ENCODE peak calls at places on chromosomes 13 and 19, in nine cellular contexts. K, O, U, J, B, L, G, Z and S are unnamed samples. For H3K4me1, the result is how much of the 10 kb centered on the place peaks cover.

GRCh38 chr13:108662528-108662927 is 33.1 kb downstream of the MYO16 start:
- DNase-seq in K (no peak), O (no peak), U (no peak), J (peak), B (no peak), L (no peak), G (no peak), Z (no peak), S (no peak)

GRCh38 chr13:32228330-32229041 is 86.7 kb downstream of the ZAR1L start:
- DNase-seq in K (no peak), O (no peak), U (no peak), J (peak), B (no peak), L (peak), G (no peak), Z (no peak), S (no peak)

GRCh38 chr19:27974082-27974513 is 1238.9 kb downstream of the UQCRFS1 start:
- DNase-seq in K (no peak), O (no peak), U (no peak), J (peak), B (no peak), L (no peak), G (no peak), Z (no peak), S (peak)

GRCh38 chr19:35122687-35123551 is 7.3 kb downstream of the FXYD3 start:
- DNase-seq in K (no peak), O (no peak), U (no peak), J (no peak), B (no peak), L (no peak), G (no peak), Z (no peak), S (no peak)

GRCh38 chr13:31605076-31605858 is 134.1 kb upstream of the RXFP2 start:
- DNase-seq in K (no peak), O (no peak), U (no peak), J (no peak), B (no peak), L (no peak), G (no peak), Z (no peak), S (no peak)

GRCh38 chr19:13841339-13842293 is 35.3 kb upstream of the NANOS3 start:
- DNase-seq in K (peak), O (peak), U (peak), J (no peak), B (peak), L (no peak), G (peak), Z (no peak), S (peak)

GRCh38 chr13:95185311-95185710 is 115.9 kb downstream of the ABCC4 start:
- DNase-seq in K (no peak), O (no peak), U (no peak), J (no peak), B (no peak), L (no peak), G (no peak), Z (no peak), S (no peak)

GRCh38 chr13:112900691-112901091 is 68.3 kb upstream of the MCF2L start:
- DNase-seq in K (no peak), O (no peak), U (no peak), J (no peak), B (no peak), L (no peak), G (no peak), Z (no peak), S (no peak)

GRCh38 chr13:41060723-41061074 is 610 bp upstream of the WBP4 start:
- DNase-seq in K (peak), O (peak), U (peak), J (peak), B (peak), L (peak), G (peak), Z (peak), S (peak)

GRCh38 chr13:59356607-59357006 is 807.1 kb downstream of the DIAPH3 start:
- DNase-seq in K (peak), O (peak), U (no peak), J (no peak), B (peak), L (no peak), G (peak), Z (no peak), S (no peak)

GRCh38 chr13:60043262-60043661 is 120.5 kb downstream of the DIAPH3 start:
- DNase-seq in K (no peak), O (no peak), U (no peak), J (no peak), B (no peak), L (no peak), G (no peak), Z (no peak), S (no peak)

GRCh38 chr19:3623716-3624115 is 2.9 kb downstream of the CACTIN start:
- DNase-seq in K (no peak), O (no peak), U (no peak), J (no peak), B (no peak), L (no peak), G (no peak), Z (no peak), S (no peak)

GRCh38 chr13:33112745-33113144 is 96.5 kb downstream of the KL start:
- DNase-seq in K (no peak), O (no peak), U (no peak), J (no peak), B (no peak), L (no peak), G (no peak), Z (no peak), S (no peak)

GRCh38 chr13:46866150-46866549 is 30.7 kb downstream of the HTR2A start:
- DNase-seq in K (no peak), O (no peak), U (no peak), J (peak), B (peak), L (no peak), G (no peak), Z (no peak), S (no peak)

GRCh38 chr19:18814063-18814462 is 17.7 kb upstream of the UPF1 start:
- DNase-seq in K (no peak), O (no peak), U (no peak), J (no peak), B (no peak), L (no peak), G (peak), Z (no peak), S (no peak)

GRCh38 chr19:50772408-50773311 is 2.4 kb downstream of the GPR32 start:
- DNase-seq in K (no peak), O (no peak), U (no peak), J (no peak), B (no peak), L (peak), G (no peak), Z (no peak), S (no peak)

GRCh38 chr19:6891761-6892385 is 4.5 kb downstream of the ADGRE1 start:
- DNase-seq in K (no peak), O (no peak), U (no peak), J (no peak), B (no peak), L (no peak), G (no peak), Z (no peak), S (no peak)

GRCh38 chr19:35167251-35168119 is 12.9 kb downstream of the FXYD5 start:
- DNase-seq in K (no peak), O (no peak), U (no peak), J (no peak), B (no peak), L (no peak), G (no peak), Z (no peak), S (no peak)

GRCh38 chr19:8004723-8005513 is 523 bp downstream of the ELAVL1 start:
- DNase-seq in K (no peak), O (no peak), U (no peak), J (peak), B (no peak), L (no peak), G (no peak), Z (no peak), S (no peak)

GRCh38 chr13:41833201-41833600 is 127.7 kb downstream of the VWA8 start:
- DNase-seq in K (no peak), O (no peak), U (no peak), J (no peak), B (no peak), L (no peak), G (no peak), Z (no peak), S (no peak)

GRCh38 chr13:43009506-43009905 is 13.9 kb upstream of the DNAJC15 start:
- DNase-seq in K (no peak), O (no peak), U (no peak), J (no peak), B (no peak), L (no peak), G (no peak), Z (no peak), S (no peak)

GRCh38 chr13:79485451-79485850 is 4.5 kb downstream of the NDFIP2 start:
- DNase-seq in K (no peak), O (no peak), U (no peak), J (no peak), B (no peak), L (no peak), G (no peak), Z (no peak), S (no peak)

GRCh38 chr13:79483302-79483701 is 2.3 kb downstream of the NDFIP2 start:
- DNase-seq in K (no peak), O (no peak), U (no peak), J (no peak), B (no peak), L (no peak), G (no peak), Z (no peak), S (no peak)

GRCh38 chr13:79482271-79482970 is 1.5 kb downstream of the NDFIP2 start:
- DNase-seq in K (no peak), O (no peak), U (no peak), J (no peak), B (no peak), L (no peak), G (no peak), Z (no peak), S (no peak)

GRCh38 chr13:79486433-79487188 is 5.7 kb downstream of the NDFIP2 start:
- DNase-seq in K (no peak), O (no peak), U (no peak), J (no peak), B (no peak), L (no peak), G (no peak), Z (no peak), S (no peak)

GRCh38 chr13:79485014-79485441 is 4.1 kb downstream of the NDFIP2 start:
- DNase-seq in K (no peak), O (no peak), U (no peak), J (peak), B (no peak), L (no peak), G (no peak), Z (no peak), S (peak)
- H3K27ac ChIP-seq in K (no peak), O (peak), U (no peak), J (no peak), B (peak), L (no peak), G (no peak), Z (no peak), S (no peak)

GRCh38 chr19:45161715-45162463 is 1.1 kb upstream of the NKPD1 start:
- DNase-seq in K (peak), O (peak), U (no peak), J (peak), B (no peak), L (no peak), G (no peak), Z (no peak), S (peak)

GRCh38 chr19:45159204-45159970 is 1.4 kb downstream of the NKPD1 start:
- DNase-seq in K (no peak), O (no peak), U (no peak), J (no peak), B (no peak), L (no peak), G (no peak), Z (no peak), S (no peak)

GRCh38 chr19:45160870-45161714 is at the start of gene NKPD1:
- DNase-seq in K (no peak), O (no peak), U (no peak), J (no peak), B (peak), L (no peak), G (no peak), Z (no peak), S (peak)

GRCh38 chr19:45158503-45159026 is 2.2 kb downstream of the NKPD1 start:
- DNase-seq in K (no peak), O (no peak), U (no peak), J (no peak), B (no peak), L (no peak), G (no peak), Z (no peak), S (no peak)

GRCh38 chr19:45159971-45160324 is 834 bp downstream of the NKPD1 start:
- DNase-seq in K (no peak), O (no peak), U (no peak), J (no peak), B (no peak), L (no peak), G (no peak), Z (no peak), S (no peak)
- H3K4me1 ChIP-seq in K (under half), O (under half), U (under half), J (under half), B (under half), L (under half), G (under half), Z (under half), S (under half)

GRCh38 chr13:97758317-97758716 is 195.2 kb upstream of the IPO5 start:
- DNase-seq in K (peak), O (no peak), U (no peak), J (no peak), B (no peak), L (no peak), G (no peak), Z (no peak), S (no peak)

GRCh38 chr13:97766749-97767148 is 186.7 kb upstream of the IPO5 start:
- DNase-seq in K (no peak), O (no peak), U (no peak), J (no peak), B (no peak), L (no peak), G (no peak), Z (no peak), S (no peak)

GRCh38 chr13:97768134-97768533 is 185.3 kb upstream of the IPO5 start:
- DNase-seq in K (no peak), O (no peak), U (no peak), J (no peak), B (no peak), L (no peak), G (no peak), Z (no peak), S (no peak)

GRCh38 chr13:97757807-97758206 is 195.7 kb upstream of the IPO5 start:
- DNase-seq in K (no peak), O (no peak), U (no peak), J (no peak), B (no peak), L (no peak), G (no peak), Z (no peak), S (no peak)

DNA sequence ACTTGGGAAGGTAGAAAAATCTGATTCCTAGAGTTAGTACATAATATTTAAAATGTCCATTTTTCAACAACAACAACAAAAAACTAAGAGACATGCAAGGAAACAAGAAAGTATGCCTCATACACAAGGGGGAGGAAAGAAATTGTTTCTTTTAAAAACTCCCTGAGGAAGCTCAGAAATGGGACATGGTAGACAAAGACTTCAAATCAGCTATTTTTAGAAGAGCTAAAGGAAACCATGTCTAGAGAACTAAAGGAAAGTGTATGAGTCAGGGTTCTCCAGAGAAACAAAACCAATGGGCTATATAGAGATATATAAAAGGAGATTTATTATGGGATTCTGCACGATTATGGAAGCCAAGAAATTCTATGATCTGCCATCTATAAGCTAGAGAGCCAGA is 191.3 kb upstream of the IPO5 start:
- DNase-seq in K (no peak), O (no peak), U (no peak), J (no peak), B (no peak), L (no peak), G (no peak), Z (no peak), S (no peak)
- H3K27ac ChIP-seq in K (no peak), O (no peak), U (no peak), J (no peak), B (no peak), L (no peak), G (no peak), Z (no peak), S (no peak)

DNA sequence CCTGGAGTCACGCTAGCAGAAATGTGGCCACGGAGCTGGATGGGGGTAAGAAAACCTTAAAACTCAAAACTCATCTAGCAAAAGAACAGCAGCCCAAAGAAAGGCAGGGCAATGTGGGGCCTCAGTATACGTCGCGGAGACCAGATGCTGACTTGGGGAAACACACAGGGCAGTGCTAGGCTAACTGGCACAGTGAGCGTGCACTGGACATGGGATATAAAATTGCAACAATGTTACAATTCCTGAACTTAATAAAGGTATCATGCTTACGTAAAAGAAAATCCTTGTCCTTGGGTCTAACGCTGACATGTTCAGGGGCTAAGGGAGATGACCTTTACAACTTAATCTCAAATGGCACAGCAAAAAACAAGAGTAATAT is 40.5 kb downstream of the COL4A1 start:
- DNase-seq in K (no peak), O (no peak), U (no peak), J (no peak), B (no peak), L (no peak), G (no peak), Z (no peak), S (no peak)
- H3K4me1 ChIP-seq in K (half or more), O (under half), U (under half), J (under half), B (under half), L (under half), G (under half), Z (half or more), S (half or more)

GRCh38 chr19:48780684-48781391 is 25.5 kb downstream of the FGF21 start:
- DNase-seq in K (no peak), O (peak), U (no peak), J (no peak), B (no peak), L (no peak), G (peak), Z (no peak), S (peak)
- H3K27ac ChIP-seq in K (peak), O (peak), U (peak), J (no peak), B (peak), L (peak), G (peak), Z (peak), S (peak)

GRCh38 chr19:56106993-56107392 is 14.1 kb downstream of the ZNF787 start:
- DNase-seq in K (no peak), O (no peak), U (no peak), J (no peak), B (no peak), L (no peak), G (no peak), Z (no peak), S (no peak)
- H3K4me1 ChIP-seq in K (half or more), O (half or more), U (under half), J (under half), B (under half), L (under half), G (under half), Z (under half), S (half or more)

DNA sequence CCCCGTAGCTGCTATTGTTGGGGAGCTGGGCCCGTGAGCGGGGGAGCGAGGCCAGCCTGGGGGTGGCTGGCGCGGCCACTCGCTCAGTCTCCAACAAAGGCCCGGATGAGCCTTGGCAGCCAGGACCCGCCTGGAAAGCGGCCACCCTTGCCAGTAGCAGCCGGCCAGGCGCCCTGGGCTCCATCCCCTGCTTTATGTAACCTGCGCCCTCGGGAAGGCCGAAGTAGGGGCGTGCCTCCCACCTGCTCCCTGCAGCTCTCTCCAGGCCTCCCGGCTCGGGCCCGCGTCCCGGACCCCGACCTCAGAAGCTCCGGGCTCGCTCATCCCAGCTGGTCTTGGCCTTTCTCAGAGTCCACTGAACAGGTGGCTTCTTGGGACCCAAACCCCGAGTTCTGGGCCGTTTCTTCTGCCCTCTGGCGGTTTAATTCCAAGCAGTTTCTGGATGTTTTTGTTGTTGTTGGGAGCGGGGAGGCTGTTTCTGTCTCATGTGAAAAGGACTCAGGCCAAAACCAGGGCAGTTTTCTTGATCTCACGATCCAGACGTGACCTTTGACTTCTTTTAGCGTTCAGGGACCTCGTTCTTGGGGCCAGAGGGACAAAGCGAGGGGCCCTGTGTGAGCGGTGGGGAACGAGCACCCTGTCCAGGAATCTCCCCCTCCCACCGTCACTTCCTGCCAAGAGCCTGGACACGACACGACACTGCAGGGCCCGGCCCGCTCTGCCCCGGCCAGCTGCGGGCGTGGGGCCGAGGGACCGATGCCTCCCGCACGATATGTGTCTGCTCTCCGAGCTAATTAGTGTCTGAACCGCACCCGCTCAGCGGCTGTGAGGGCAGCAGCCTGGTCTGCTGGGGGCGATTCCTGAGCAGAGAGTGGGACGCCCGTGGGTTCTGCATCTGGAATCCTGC is 1.3 kb downstream of the CDC34 start:
- DNase-seq in K (peak), O (peak), U (no peak), J (peak), B (peak), L (peak), G (peak), Z (no peak), S (peak)
- H3K27ac ChIP-seq in K (peak), O (peak), U (peak), J (peak), B (peak), L (peak), G (peak), Z (peak), S (peak)

GRCh38 chr19:15321739-15322138 is 10.6 kb downstream of the BRD4 start:
- DNase-seq in K (no peak), O (no peak), U (no peak), J (no peak), B (no peak), L (no peak), G (no peak), Z (no peak), S (no peak)
- H3K4me1 ChIP-seq in K (half or more), O (half or more), U (half or more), J (under half), B (under half), L (under half), G (half or more), Z (half or more), S (half or more)